ENCODE peak calls at places on chromosomes 13 and 19, in ten cellular contexts. One of them, this sample, is unnamed.

GRCh38 chr13:100089633-100090032 is 740 bp downstream of the PCCA start:
- DNase-seq in tibial nerve: no peak
- DNase-seq in K562: no peak
- DNase-seq in GM12891: no peak
- DNase-seq in heart left ventricle: no peak
- DNase-seq in H1: no peak
- DNase-seq in ovary: no peak
- DNase-seq in IMR-90: peak; percentile 34
- DNase-seq in esophagus squamous epithelium: no peak
- DNase-seq in thyroid gland: no peak
- DNase-seq in this sample: peak; percentile 52

GRCh38 chr19:47036233-47036651 is 12.2 kb downstream of the TMEM160 start:
- DNase-seq in tibial nerve: no peak
- DNase-seq in K562: no peak
- DNase-seq in GM12891: no peak
- DNase-seq in heart left ventricle: no peak
- DNase-seq in H1: no peak
- DNase-seq in ovary: no peak
- DNase-seq in IMR-90: no peak
- DNase-seq in esophagus squamous epithelium: no peak
- DNase-seq in thyroid gland: peak; percentile 29
- DNase-seq in this sample: peak; percentile 68

GRCh38 chr13:30126903-30127428 is 180.4 kb downstream of the KATNAL1 start:
- DNase-seq in tibial nerve: no peak
- DNase-seq in K562: no peak
- DNase-seq in GM12891: no peak
- DNase-seq in heart left ventricle: no peak
- DNase-seq in H1: no peak
- DNase-seq in ovary: no peak
- DNase-seq in IMR-90: peak; percentile 61
- DNase-seq in esophagus squamous epithelium: no peak
- DNase-seq in thyroid gland: no peak
- DNase-seq in this sample: no peak

GRCh38 chr19:7994114-7994513 is 11.3 kb downstream of the ELAVL1 start:
- DNase-seq in tibial nerve: no peak
- DNase-seq in K562: no peak
- DNase-seq in GM12891: no peak
- DNase-seq in heart left ventricle: no peak
- DNase-seq in H1: no peak
- DNase-seq in ovary: no peak
- DNase-seq in IMR-90: no peak
- DNase-seq in esophagus squamous epithelium: no peak
- DNase-seq in thyroid gland: no peak
- DNase-seq in this sample: no peak

GRCh38 chr13:106521101-106521799 is 14.2 kb downstream of the EFNB2 start:
- DNase-seq in tibial nerve: no peak
- DNase-seq in K562: no peak
- DNase-seq in GM12891: no peak
- DNase-seq in heart left ventricle: no peak
- DNase-seq in H1: no peak
- DNase-seq in ovary: no peak
- DNase-seq in IMR-90: no peak
- DNase-seq in esophagus squamous epithelium: no peak
- DNase-seq in thyroid gland: peak; percentile 15
- DNase-seq in this sample: no peak

GRCh38 chr19:29410974-29411615 is 114.7 kb upstream of the VSTM2B start:
- DNase-seq in tibial nerve: peak; percentile 14
- DNase-seq in K562: no peak
- DNase-seq in GM12891: no peak
- DNase-seq in heart left ventricle: no peak
- DNase-seq in H1: no peak
- DNase-seq in ovary: peak; percentile 38
- DNase-seq in IMR-90: no peak
- DNase-seq in esophagus squamous epithelium: no peak
- DNase-seq in thyroid gland: no peak
- DNase-seq in this sample: no peak

GRCh38 chr13:112892759-112893569 is 76.0 kb upstream of the MCF2L start:
- DNase-seq in tibial nerve: no peak
- DNase-seq in K562: no peak
- DNase-seq in GM12891: no peak
- DNase-seq in heart left ventricle: no peak
- DNase-seq in H1: no peak
- DNase-seq in ovary: peak; percentile 16
- DNase-seq in IMR-90: no peak
- DNase-seq in esophagus squamous epithelium: no peak
- DNase-seq in thyroid gland: no peak
- DNase-seq in this sample: no peak

GRCh38 chr19:6719992-6720368 is 470 bp downstream of the C3 start:
- DNase-seq in tibial nerve: no peak
- DNase-seq in K562: no peak
- DNase-seq in GM12891: no peak
- DNase-seq in heart left ventricle: no peak
- DNase-seq in H1: no peak
- DNase-seq in ovary: no peak
- DNase-seq in IMR-90: no peak
- DNase-seq in esophagus squamous epithelium: no peak
- DNase-seq in thyroid gland: no peak
- DNase-seq in this sample: no peak

GRCh38 chr13:67230774-67231480 is 791 bp upstream of the PCDH9 start:
- DNase-seq in tibial nerve: peak; percentile 32
- DNase-seq in K562: peak; percentile 27
- DNase-seq in GM12891: no peak
- DNase-seq in heart left ventricle: peak; percentile 66
- DNase-seq in H1: peak; percentile 7
- DNase-seq in ovary: peak; percentile 62
- DNase-seq in IMR-90: peak; percentile 64
- DNase-seq in esophagus squamous epithelium: no peak
- DNase-seq in thyroid gland: peak; percentile 68
- DNase-seq in this sample: peak; percentile 68

GRCh38 chr19:49559928-49560327 is 20.4 kb downstream of the NOSIP start:
- DNase-seq in tibial nerve: no peak
- DNase-seq in K562: no peak
- DNase-seq in GM12891: no peak
- DNase-seq in heart left ventricle: no peak
- DNase-seq in H1: no peak
- DNase-seq in ovary: no peak
- DNase-seq in IMR-90: no peak
- DNase-seq in esophagus squamous epithelium: no peak
- DNase-seq in thyroid gland: no peak
- DNase-seq in this sample: no peak

GRCh38 chr13:54965881-54966280 is 1937.3 kb downstream of the OLFM4 start:
- DNase-seq in tibial nerve: no peak
- DNase-seq in K562: no peak
- DNase-seq in GM12891: no peak
- DNase-seq in heart left ventricle: no peak
- DNase-seq in H1: no peak
- DNase-seq in ovary: no peak
- DNase-seq in IMR-90: no peak
- DNase-seq in esophagus squamous epithelium: no peak
- DNase-seq in thyroid gland: no peak
- DNase-seq in this sample: no peak

GRCh38 chr13:79228972-79229371 is 177.1 kb downstream of the RBM26 start:
- DNase-seq in tibial nerve: no peak
- DNase-seq in K562: no peak
- DNase-seq in GM12891: no peak
- DNase-seq in heart left ventricle: no peak
- DNase-seq in H1: no peak
- DNase-seq in ovary: no peak
- DNase-seq in IMR-90: no peak
- DNase-seq in esophagus squamous epithelium: no peak
- DNase-seq in thyroid gland: no peak
- DNase-seq in this sample: no peak

GRCh38 chr13:30105381-30105780 is 202.0 kb downstream of the KATNAL1 start:
- DNase-seq in tibial nerve: no peak
- DNase-seq in K562: no peak
- DNase-seq in GM12891: no peak
- DNase-seq in heart left ventricle: no peak
- DNase-seq in H1: no peak
- DNase-seq in ovary: no peak
- DNase-seq in IMR-90: no peak
- DNase-seq in esophagus squamous epithelium: no peak
- DNase-seq in thyroid gland: peak; percentile 80
- DNase-seq in this sample: no peak

GRCh38 chr19:54156490-54156889 is 3.0 kb downstream of the LENG1 start:
- DNase-seq in tibial nerve: no peak
- DNase-seq in K562: no peak
- DNase-seq in GM12891: no peak
- DNase-seq in heart left ventricle: no peak
- DNase-seq in H1: no peak
- DNase-seq in ovary: no peak
- DNase-seq in IMR-90: no peak
- DNase-seq in esophagus squamous epithelium: no peak
- DNase-seq in thyroid gland: no peak
- DNase-seq in this sample: no peak

DNA sequence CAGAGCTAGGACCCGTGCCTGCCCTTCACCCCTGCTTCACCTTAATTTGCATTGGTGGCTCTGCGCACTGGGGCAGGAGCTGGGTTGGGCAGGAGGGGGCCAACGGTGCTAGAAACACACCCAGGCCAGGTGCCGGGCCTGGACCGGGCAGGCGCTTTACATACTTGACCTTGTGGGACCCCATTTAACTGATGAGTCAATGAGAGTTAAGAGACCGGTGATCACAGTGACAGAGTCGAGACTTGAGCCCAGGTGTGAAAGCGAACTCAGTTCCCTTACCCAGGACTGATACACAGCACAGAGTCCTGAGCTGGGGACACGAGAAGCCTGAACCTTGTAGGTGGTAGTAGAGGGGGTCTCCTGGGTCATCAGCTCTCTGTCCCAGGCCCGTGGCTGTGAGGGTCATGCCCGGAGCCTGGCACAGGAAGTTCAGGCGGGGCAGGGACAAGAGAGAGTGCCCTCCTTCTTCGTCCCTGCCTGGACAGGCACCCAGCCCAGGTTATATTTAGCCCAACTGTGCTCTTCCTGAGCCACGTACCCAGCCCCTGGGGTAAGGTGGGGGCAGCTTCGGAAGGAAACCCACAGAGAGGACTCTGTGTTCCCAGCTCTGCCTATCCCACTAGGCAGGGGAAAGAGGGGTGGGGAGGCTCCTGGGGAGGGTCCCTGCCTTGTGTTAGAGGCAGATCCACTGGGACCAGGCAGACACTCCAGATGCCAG is 1.9 kb downstream of the PRX start:
- DNase-seq in tibial nerve: no peak
- DNase-seq in K562: peak; percentile 11
- DNase-seq in GM12891: no peak
- DNase-seq in heart left ventricle: peak; percentile 69
- DNase-seq in H1: no peak
- DNase-seq in ovary: peak; percentile 15
- DNase-seq in IMR-90: no peak
- DNase-seq in esophagus squamous epithelium: no peak
- DNase-seq in thyroid gland: peak; percentile 39
- DNase-seq in this sample: no peak
- TF ChIP-seq POLR2A in tibial nerve: no peak
- TF ChIP-seq POLR2A in K562: no peak
- TF ChIP-seq POLR2A in GM12891: no peak
- TF ChIP-seq POLR2A in heart left ventricle: no peak
- TF ChIP-seq POLR2A in H1: no peak
- TF ChIP-seq POLR2A in ovary: no peak
- TF ChIP-seq POLR2A in IMR-90: no peak
- TF ChIP-seq POLR2A in esophagus squamous epithelium: no peak
- TF ChIP-seq POLR2A in thyroid gland: no peak
- TF ChIP-seq POLR2A in this sample: no peak

GRCh38 chr19:42080764-42081375 is 4.9 kb downstream of the ZNF574 start:
- DNase-seq in tibial nerve: no peak
- DNase-seq in K562: no peak
- DNase-seq in GM12891: no peak
- DNase-seq in heart left ventricle: no peak
- DNase-seq in H1: no peak
- DNase-seq in ovary: no peak
- DNase-seq in IMR-90: no peak
- DNase-seq in esophagus squamous epithelium: no peak
- DNase-seq in thyroid gland: no peak
- DNase-seq in this sample: no peak
- TF ChIP-seq POLR2A in tibial nerve: no peak
- TF ChIP-seq POLR2A in K562: no peak
- TF ChIP-seq POLR2A in GM12891: no peak
- TF ChIP-seq POLR2A in heart left ventricle: no peak
- TF ChIP-seq POLR2A in H1: no peak
- TF ChIP-seq POLR2A in ovary: no peak
- TF ChIP-seq POLR2A in IMR-90: no peak
- TF ChIP-seq POLR2A in esophagus squamous epithelium: no peak
- TF ChIP-seq POLR2A in thyroid gland: no peak
- TF ChIP-seq POLR2A in this sample: no peak

GRCh38 chr19:10646781-10647180 is 7.4 kb upstream of the ILF3 start:
- DNase-seq in tibial nerve: no peak
- DNase-seq in K562: no peak
- DNase-seq in GM12891: no peak
- DNase-seq in heart left ventricle: no peak
- DNase-seq in H1: no peak
- DNase-seq in ovary: no peak
- DNase-seq in IMR-90: no peak
- DNase-seq in esophagus squamous epithelium: no peak
- DNase-seq in thyroid gland: peak; percentile 19
- DNase-seq in this sample: no peak

GRCh38 chr19:10642473-10642872 is 11.7 kb upstream of the ILF3 start:
- DNase-seq in tibial nerve: no peak
- DNase-seq in K562: no peak
- DNase-seq in GM12891: no peak
- DNase-seq in heart left ventricle: no peak
- DNase-seq in H1: no peak
- DNase-seq in ovary: no peak
- DNase-seq in IMR-90: no peak
- DNase-seq in esophagus squamous epithelium: no peak
- DNase-seq in thyroid gland: peak; percentile 51
- DNase-seq in this sample: no peak

GRCh38 chr19:10643166-10643967 is 10.8 kb upstream of the ILF3 start:
- DNase-seq in tibial nerve: no peak
- DNase-seq in K562: no peak
- DNase-seq in GM12891: no peak
- DNase-seq in heart left ventricle: no peak
- DNase-seq in H1: no peak
- DNase-seq in ovary: no peak
- DNase-seq in IMR-90: no peak
- DNase-seq in esophagus squamous epithelium: no peak
- DNase-seq in thyroid gland: peak; percentile 82
- DNase-seq in this sample: no peak

GRCh38 chr19:10643968-10644290 is 10.2 kb upstream of the ILF3 start:
- DNase-seq in tibial nerve: no peak
- DNase-seq in K562: no peak
- DNase-seq in GM12891: no peak
- DNase-seq in heart left ventricle: no peak
- DNase-seq in H1: no peak
- DNase-seq in ovary: no peak
- DNase-seq in IMR-90: no peak
- DNase-seq in esophagus squamous epithelium: no peak
- DNase-seq in thyroid gland: no peak
- DNase-seq in this sample: no peak

GRCh38 chr19:10644351-10645007 is 9.7 kb upstream of the ILF3 start:
- DNase-seq in tibial nerve: peak; percentile 82
- DNase-seq in K562: peak; percentile 92
- DNase-seq in GM12891: peak; percentile 84
- DNase-seq in heart left ventricle: peak; percentile 85
- DNase-seq in H1: peak; percentile 68
- DNase-seq in ovary: peak; percentile 86
- DNase-seq in IMR-90: peak; percentile 69
- DNase-seq in esophagus squamous epithelium: no peak
- DNase-seq in thyroid gland: peak; percentile 84
- DNase-seq in this sample: peak; percentile 92
- TF ChIP-seq POLR2A in tibial nerve: no peak
- TF ChIP-seq POLR2A in K562: no peak
- TF ChIP-seq POLR2A in GM12891: no peak
- TF ChIP-seq POLR2A in heart left ventricle: no peak
- TF ChIP-seq POLR2A in H1: no peak
- TF ChIP-seq POLR2A in ovary: peak; percentile 10
- TF ChIP-seq POLR2A in IMR-90: peak; percentile 34
- TF ChIP-seq POLR2A in esophagus squamous epithelium: no peak
- TF ChIP-seq POLR2A in thyroid gland: no peak
- TF ChIP-seq POLR2A in this sample: no peak

GRCh38 chr19:38848299-38849146 is 1.3 kb downstream of the HNRNPL start:
- DNase-seq in tibial nerve: no peak
- DNase-seq in K562: no peak
- DNase-seq in GM12891: no peak
- DNase-seq in heart left ventricle: no peak
- DNase-seq in H1: no peak
- DNase-seq in ovary: no peak
- DNase-seq in IMR-90: no peak
- DNase-seq in esophagus squamous epithelium: no peak
- DNase-seq in thyroid gland: no peak
- DNase-seq in this sample: no peak
- TF ChIP-seq POLR2A in tibial nerve: no peak
- TF ChIP-seq POLR2A in K562: no peak
- TF ChIP-seq POLR2A in GM12891: no peak
- TF ChIP-seq POLR2A in heart left ventricle: no peak
- TF ChIP-seq POLR2A in H1: no peak
- TF ChIP-seq POLR2A in ovary: no peak
- TF ChIP-seq POLR2A in IMR-90: no peak
- TF ChIP-seq POLR2A in esophagus squamous epithelium: no peak
- TF ChIP-seq POLR2A in thyroid gland: no peak
- TF ChIP-seq POLR2A in this sample: no peak